ENCODE peak calls at places on chromosomes 13 and 19, in eight cellular contexts. One of them, this sample, is unnamed.

GRCh38 chr13:111584101-111584500 is 263.7 kb downstream of the TEX29 start:
- DNase-seq in HCT116: no peak
- DNase-seq in AG04450: no peak
- DNase-seq in breast epithelium: no peak
- DNase-seq in heart left ventricle: no peak
- DNase-seq in cardiac muscle cell: no peak
- DNase-seq in psoas muscle: no peak
- DNase-seq in thoracic aorta: no peak
- DNase-seq in this sample: no peak

GRCh38 chr13:104750377-104750776 is 1684.2 kb upstream of the SLC10A2 start:
- DNase-seq in HCT116: no peak
- DNase-seq in AG04450: no peak
- DNase-seq in breast epithelium: no peak
- DNase-seq in heart left ventricle: no peak
- DNase-seq in cardiac muscle cell: no peak
- DNase-seq in psoas muscle: no peak
- DNase-seq in thoracic aorta: no peak
- DNase-seq in this sample: no peak

GRCh38 chr13:51518847-51519246 is 65.4 kb upstream of the WDFY2 start:
- DNase-seq in HCT116: no peak
- DNase-seq in AG04450: no peak
- DNase-seq in breast epithelium: no peak
- DNase-seq in heart left ventricle: no peak
- DNase-seq in cardiac muscle cell: no peak
- DNase-seq in psoas muscle: no peak
- DNase-seq in thoracic aorta: no peak
- DNase-seq in this sample: no peak

GRCh38 chr19:47890865-47891621 is 4.9 kb upstream of the SULT2A1 start:
- DNase-seq in HCT116: no peak
- DNase-seq in AG04450: no peak
- DNase-seq in breast epithelium: no peak
- DNase-seq in heart left ventricle: no peak
- DNase-seq in cardiac muscle cell: no peak
- DNase-seq in psoas muscle: no peak
- DNase-seq in thoracic aorta: no peak
- DNase-seq in this sample: no peak

GRCh38 chr19:2503521-2504109 is 27.7 kb downstream of the GADD45B start:
- DNase-seq in HCT116: peak; percentile 88
- DNase-seq in AG04450: no peak
- DNase-seq in breast epithelium: no peak
- DNase-seq in heart left ventricle: no peak
- DNase-seq in cardiac muscle cell: peak; percentile 45
- DNase-seq in psoas muscle: no peak
- DNase-seq in thoracic aorta: no peak
- DNase-seq in this sample: no peak

GRCh38 chr13:21124853-21125252 is 51.5 kb downstream of the SKA3 start:
- DNase-seq in HCT116: no peak
- DNase-seq in AG04450: no peak
- DNase-seq in breast epithelium: no peak
- DNase-seq in heart left ventricle: no peak
- DNase-seq in cardiac muscle cell: peak; percentile 61
- DNase-seq in psoas muscle: no peak
- DNase-seq in thoracic aorta: no peak
- DNase-seq in this sample: no peak

GRCh38 chr13:91520952-91521351 is 122.5 kb downstream of the GPC5 start:
- DNase-seq in HCT116: no peak
- DNase-seq in AG04450: no peak
- DNase-seq in breast epithelium: no peak
- DNase-seq in heart left ventricle: no peak
- DNase-seq in cardiac muscle cell: no peak
- DNase-seq in psoas muscle: no peak
- DNase-seq in thoracic aorta: no peak
- DNase-seq in this sample: no peak

GRCh38 chr19:7099597-7099921 is 30.1 kb downstream of the ZNF557 start:
- DNase-seq in HCT116: no peak
- DNase-seq in AG04450: no peak
- DNase-seq in breast epithelium: no peak
- DNase-seq in heart left ventricle: no peak
- DNase-seq in cardiac muscle cell: no peak
- DNase-seq in psoas muscle: no peak
- DNase-seq in thoracic aorta: no peak
- DNase-seq in this sample: no peak

GRCh38 chr13:21014666-21015170 is 46.7 kb downstream of the LATS2 start:
- DNase-seq in HCT116: no peak
- DNase-seq in AG04450: peak; percentile 74
- DNase-seq in breast epithelium: no peak
- DNase-seq in heart left ventricle: no peak
- DNase-seq in cardiac muscle cell: no peak
- DNase-seq in psoas muscle: peak; percentile 68
- DNase-seq in thoracic aorta: no peak
- DNase-seq in this sample: no peak

GRCh38 chr19:10634881-10635463 is 9.6 kb downstream of the SLC44A2 start:
- DNase-seq in HCT116: no peak
- DNase-seq in AG04450: no peak
- DNase-seq in breast epithelium: no peak
- DNase-seq in heart left ventricle: no peak
- DNase-seq in cardiac muscle cell: no peak
- DNase-seq in psoas muscle: no peak
- DNase-seq in thoracic aorta: no peak
- DNase-seq in this sample: no peak

GRCh38 chr19:30686252-30686762 is 314.1 kb downstream of the ZNF536 start:
- DNase-seq in HCT116: no peak
- DNase-seq in AG04450: no peak
- DNase-seq in breast epithelium: no peak
- DNase-seq in heart left ventricle: no peak
- DNase-seq in cardiac muscle cell: no peak
- DNase-seq in psoas muscle: no peak
- DNase-seq in thoracic aorta: no peak
- DNase-seq in this sample: no peak

GRCh38 chr13:73842621-73843020 is 291.6 kb downstream of the KLF12 start:
- DNase-seq in HCT116: no peak
- DNase-seq in AG04450: no peak
- DNase-seq in breast epithelium: no peak
- DNase-seq in heart left ventricle: no peak
- DNase-seq in cardiac muscle cell: no peak
- DNase-seq in psoas muscle: no peak
- DNase-seq in thoracic aorta: no peak
- DNase-seq in this sample: no peak

GRCh38 chr19:37506387-37507166 is at the start of gene ZNF793:
- DNase-seq in HCT116: no peak
- DNase-seq in AG04450: peak; percentile 10
- DNase-seq in breast epithelium: peak; percentile 82
- DNase-seq in heart left ventricle: peak; percentile 87
- DNase-seq in cardiac muscle cell: peak; percentile 90
- DNase-seq in psoas muscle: peak; percentile 76
- DNase-seq in thoracic aorta: peak; percentile 45
- DNase-seq in this sample: peak; percentile 85

GRCh38 chr13:94325660-94326059 is 153.8 kb downstream of the DCT start:
- DNase-seq in HCT116: no peak
- DNase-seq in AG04450: no peak
- DNase-seq in breast epithelium: no peak
- DNase-seq in heart left ventricle: no peak
- DNase-seq in cardiac muscle cell: no peak
- DNase-seq in psoas muscle: no peak
- DNase-seq in thoracic aorta: no peak
- DNase-seq in this sample: no peak

GRCh38 chr13:94324409-94325147 is 154.9 kb downstream of the DCT start:
- DNase-seq in HCT116: no peak
- DNase-seq in AG04450: no peak
- DNase-seq in breast epithelium: no peak
- DNase-seq in heart left ventricle: no peak
- DNase-seq in cardiac muscle cell: no peak
- DNase-seq in psoas muscle: no peak
- DNase-seq in thoracic aorta: no peak
- DNase-seq in this sample: no peak

GRCh38 chr13:94325148-94325528 is 154.3 kb downstream of the DCT start:
- DNase-seq in HCT116: no peak
- DNase-seq in AG04450: no peak
- DNase-seq in breast epithelium: no peak
- DNase-seq in heart left ventricle: no peak
- DNase-seq in cardiac muscle cell: no peak
- DNase-seq in psoas muscle: no peak
- DNase-seq in thoracic aorta: no peak
- DNase-seq in this sample: no peak

GRCh38 chr13:94322925-94323324 is 156.6 kb downstream of the DCT start:
- DNase-seq in HCT116: no peak
- DNase-seq in AG04450: no peak
- DNase-seq in breast epithelium: no peak
- DNase-seq in heart left ventricle: no peak
- DNase-seq in cardiac muscle cell: no peak
- DNase-seq in psoas muscle: no peak
- DNase-seq in thoracic aorta: no peak
- DNase-seq in this sample: no peak

DNA sequence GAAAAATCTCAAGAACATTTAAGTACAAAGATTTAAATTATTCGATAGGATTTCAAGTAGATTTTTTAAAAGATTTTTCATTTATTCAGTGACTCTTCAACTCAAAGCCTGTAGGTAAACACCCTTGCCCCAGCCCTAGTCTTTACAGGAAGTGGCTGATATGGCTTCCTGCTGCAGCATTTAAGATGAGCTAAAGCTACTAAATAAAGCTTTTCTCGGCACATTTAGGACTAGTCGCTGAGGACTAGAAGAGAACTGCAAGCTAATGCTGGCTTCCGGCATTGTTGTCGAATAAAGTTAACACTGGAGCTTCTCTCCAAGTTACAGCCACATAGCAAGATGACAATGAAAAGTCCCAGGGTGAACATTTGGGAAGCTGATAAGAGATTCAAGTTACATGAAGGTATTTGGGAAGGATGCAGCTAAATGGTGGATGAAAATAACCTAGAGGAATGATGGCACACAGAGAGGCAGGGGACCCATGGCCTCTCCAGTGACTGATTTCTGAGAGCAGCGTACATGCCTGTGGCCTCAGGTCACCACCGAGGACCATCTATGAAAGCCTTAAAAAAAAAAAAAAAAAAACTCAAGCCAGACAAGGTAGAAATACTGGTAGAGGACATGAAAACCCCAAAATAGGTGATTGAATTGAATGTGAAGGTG is 155.6 kb downstream of the DCT start:
- DNase-seq in HCT116: no peak
- DNase-seq in AG04450: no peak
- DNase-seq in breast epithelium: no peak
- DNase-seq in heart left ventricle: no peak
- DNase-seq in cardiac muscle cell: no peak
- DNase-seq in psoas muscle: no peak
- DNase-seq in thoracic aorta: no peak
- DNase-seq in this sample: no peak
- H3K27ac ChIP-seq in HCT116: no peak overlapping the region
- H3K27ac ChIP-seq in AG04450: no peak overlapping the region
- H3K27ac ChIP-seq in breast epithelium: no peak overlapping the region
- H3K27ac ChIP-seq in heart left ventricle: no peak overlapping the region
- H3K27ac ChIP-seq in cardiac muscle cell: peak overlapping the region; percentile 73
- H3K27ac ChIP-seq in psoas muscle: no peak overlapping the region
- H3K27ac ChIP-seq in thoracic aorta: no peak overlapping the region
- H3K27ac ChIP-seq in this sample: no peak overlapping the region

DNA sequence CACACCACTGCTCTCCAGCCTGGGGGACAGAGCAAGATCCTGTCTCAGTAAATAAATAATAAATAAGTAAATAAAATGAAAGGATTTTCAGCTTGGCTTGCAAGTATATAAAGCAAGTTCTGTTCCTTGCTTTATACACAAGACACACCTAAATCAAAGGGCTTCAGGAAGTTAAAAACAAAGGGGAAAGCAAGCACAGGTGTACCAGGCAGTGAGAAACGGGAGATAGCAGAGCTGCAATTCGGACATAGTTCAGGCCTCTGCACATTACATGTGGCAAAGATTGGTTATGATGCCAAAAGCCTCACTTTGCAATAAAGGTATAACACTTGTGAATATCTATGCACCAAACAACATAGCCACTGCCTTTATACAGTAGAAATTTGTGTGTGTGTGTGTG is 47.5 kb downstream of the MYO9B start:
- DNase-seq in HCT116: no peak
- DNase-seq in AG04450: no peak
- DNase-seq in breast epithelium: no peak
- DNase-seq in heart left ventricle: no peak
- DNase-seq in cardiac muscle cell: no peak
- DNase-seq in psoas muscle: no peak
- DNase-seq in thoracic aorta: no peak
- DNase-seq in this sample: no peak
- TF ChIP-seq CTCF in HCT116: no peak
- TF ChIP-seq CTCF in AG04450: no peak
- TF ChIP-seq CTCF in breast epithelium: no peak
- TF ChIP-seq CTCF in heart left ventricle: no peak
- TF ChIP-seq CTCF in cardiac muscle cell: no peak
- TF ChIP-seq CTCF in psoas muscle: no peak
- TF ChIP-seq CTCF in thoracic aorta: no peak
- TF ChIP-seq CTCF in this sample: no peak

GRCh38 chr19:58212336-58213074 is 16.2 kb upstream of the ZNF544 start:
- DNase-seq in HCT116: no peak
- DNase-seq in AG04450: no peak
- DNase-seq in breast epithelium: no peak
- DNase-seq in heart left ventricle: no peak
- DNase-seq in cardiac muscle cell: no peak
- DNase-seq in psoas muscle: no peak
- DNase-seq in thoracic aorta: no peak
- DNase-seq in this sample: no peak
- H3K4me3 ChIP-seq in HCT116: no peak overlapping the region
- H3K4me3 ChIP-seq in AG04450: no peak overlapping the region
- H3K4me3 ChIP-seq in breast epithelium: no peak overlapping the region
- H3K4me3 ChIP-seq in heart left ventricle: no peak overlapping the region
- H3K4me3 ChIP-seq in cardiac muscle cell: no peak overlapping the region
- H3K4me3 ChIP-seq in psoas muscle: no peak overlapping the region
- H3K4me3 ChIP-seq in thoracic aorta: no peak overlapping the region
- H3K4me3 ChIP-seq in this sample: peak overlapping the region; percentile 38

DNA sequence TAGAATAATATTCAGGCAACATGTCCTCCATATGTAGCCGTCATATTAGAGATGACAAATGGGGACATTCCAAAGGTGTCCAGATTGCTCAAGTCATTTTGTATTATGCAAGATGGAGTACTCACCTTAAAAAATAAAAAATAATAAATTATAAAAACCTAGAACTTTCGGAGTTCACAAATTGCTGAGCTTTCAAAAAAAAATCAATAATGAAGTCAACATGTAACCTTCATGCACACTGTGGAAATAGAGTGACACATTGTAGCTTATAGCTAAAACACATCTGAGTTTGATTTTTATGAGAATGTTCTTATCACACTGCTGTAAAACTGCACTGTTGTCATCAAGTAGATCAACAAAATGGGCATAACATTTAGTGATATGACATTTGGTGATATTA is 411.2 kb downstream of the GPC6 start:
- DNase-seq in HCT116: no peak
- DNase-seq in AG04450: no peak
- DNase-seq in breast epithelium: no peak
- DNase-seq in heart left ventricle: no peak
- DNase-seq in cardiac muscle cell: no peak
- DNase-seq in psoas muscle: no peak
- DNase-seq in thoracic aorta: no peak
- DNase-seq in this sample: no peak
- H3K27ac ChIP-seq in HCT116: no peak overlapping the region
- H3K27ac ChIP-seq in AG04450: no peak overlapping the region
- H3K27ac ChIP-seq in breast epithelium: no peak overlapping the region
- H3K27ac ChIP-seq in heart left ventricle: no peak overlapping the region
- H3K27ac ChIP-seq in cardiac muscle cell: no peak overlapping the region
- H3K27ac ChIP-seq in psoas muscle: no peak overlapping the region
- H3K27ac ChIP-seq in thoracic aorta: no peak overlapping the region
- H3K27ac ChIP-seq in this sample: no peak overlapping the region

This sample was measured in coronary artery.